ENCODE peak calls at places on chromosomes 6 and 20, in ten cellular contexts. E is WERI-Rb-1; B is cardiac muscle cell; U is CD8-positive, alpha-beta T cell; G is GM06990; L is spleen; K is ovary; Q is SJSA1; N is lung; O is Panc1. H is an unnamed sample. For H3K36me3, the result is how much of the 10 kb centered on the place peaks cover.

GRCh38 chr20:29299811-29300578 is 1957.5 kb upstream of the DEFB115 start:
- DNase-seq in B (no peak), Q (no peak), K (no peak), N (no peak), G (no peak), E (no peak), O (no peak), U (no peak), L (no peak), H (peak)

GRCh38 chr6:42099340-42100028 is 42.9 kb downstream of the C6orf132 start:
- DNase-seq in O (no peak), L (no peak), U (no peak), E (no peak), B (no peak), Q (peak), N (peak), G (no peak), K (no peak), H (peak)

GRCh38 chr6:51336185-51336584 is 517.5 kb downstream of the TFAP2B start:
- DNase-seq in E (no peak), B (no peak), U (no peak), N (no peak), O (no peak), L (no peak), K (no peak), G (no peak), Q (no peak), H (no peak)

GRCh38 chr20:8287328-8287727 is 155.3 kb downstream of the PLCB1 start:
- DNase-seq in G (no peak), O (no peak), U (no peak), L (no peak), K (no peak), B (no peak), N (no peak), E (peak), Q (no peak), H (no peak)

GRCh38 chr20:40673442-40673841 is 15.6 kb downstream of the MAFB start:
- DNase-seq in N (no peak), O (no peak), G (no peak), U (no peak), Q (no peak), E (no peak), K (no peak), B (no peak), L (no peak), H (peak)

GRCh38 chr6:158654960-158655485 is 5.2 kb downstream of the SYTL3 start:
- DNase-seq in N (peak), E (no peak), U (no peak), G (no peak), O (no peak), B (no peak), K (no peak), Q (no peak), L (no peak), H (no peak)

GRCh38 chr20:13017235-13017634 is 8.5 kb downstream of the SPTLC3 start:
- DNase-seq in E (no peak), Q (no peak), L (no peak), U (no peak), B (peak), G (no peak), O (no peak), N (no peak), K (no peak), H (no peak)

GRCh38 chr6:24918641-24919403 is 16.9 kb downstream of the RIPOR2 start:
- DNase-seq in K (no peak), B (no peak), L (no peak), Q (no peak), N (no peak), E (no peak), O (no peak), G (no peak), U (no peak), H (no peak)

GRCh38 chr20:44504402-44505309 is 17.2 kb downstream of the SERINC3 start:
- DNase-seq in K (no peak), E (no peak), B (no peak), L (no peak), U (no peak), O (no peak), G (no peak), N (no peak), Q (no peak), H (no peak)
- H3K36me3 ChIP-seq in K (under half), E (half or more), B (half or more), L (half or more), U (half or more), O (under half), G (under half), N (under half), Q (half or more), H (half or more)

GRCh38 chr20:50123418-50123817 is 10.5 kb upstream of the UBE2V1 start:
- DNase-seq in B (no peak), L (peak), G (no peak), O (no peak), U (no peak), K (no peak), Q (no peak), E (no peak), N (no peak), H (peak)
- H3K36me3 ChIP-seq in B (under half), L (half or more), G (under half), O (under half), U (under half), K (under half), Q (half or more), E (under half), N (under half), H (half or more)

GRCh38 chr6:90253631-90254030 is 43.0 kb downstream of the BACH2 start:
- DNase-seq in L (no peak), G (no peak), B (no peak), O (no peak), N (no peak), Q (no peak), U (no peak), K (no peak), E (no peak), H (no peak)

GRCh38 chr6:90249044-90249443 is 47.6 kb downstream of the BACH2 start:
- DNase-seq in E (no peak), K (no peak), O (no peak), Q (no peak), N (no peak), B (no peak), G (no peak), U (no peak), L (no peak), H (no peak)

GRCh38 chr6:90249458-90249857 is 47.2 kb downstream of the BACH2 start:
- DNase-seq in G (no peak), N (no peak), L (no peak), O (no peak), Q (no peak), U (peak), K (no peak), E (no peak), B (no peak), H (no peak)

GRCh38 chr6:90250405-90250804 is 46.2 kb downstream of the BACH2 start:
- DNase-seq in E (no peak), Q (no peak), B (no peak), L (no peak), U (no peak), K (no peak), O (no peak), N (no peak), G (no peak), H (no peak)

DNA sequence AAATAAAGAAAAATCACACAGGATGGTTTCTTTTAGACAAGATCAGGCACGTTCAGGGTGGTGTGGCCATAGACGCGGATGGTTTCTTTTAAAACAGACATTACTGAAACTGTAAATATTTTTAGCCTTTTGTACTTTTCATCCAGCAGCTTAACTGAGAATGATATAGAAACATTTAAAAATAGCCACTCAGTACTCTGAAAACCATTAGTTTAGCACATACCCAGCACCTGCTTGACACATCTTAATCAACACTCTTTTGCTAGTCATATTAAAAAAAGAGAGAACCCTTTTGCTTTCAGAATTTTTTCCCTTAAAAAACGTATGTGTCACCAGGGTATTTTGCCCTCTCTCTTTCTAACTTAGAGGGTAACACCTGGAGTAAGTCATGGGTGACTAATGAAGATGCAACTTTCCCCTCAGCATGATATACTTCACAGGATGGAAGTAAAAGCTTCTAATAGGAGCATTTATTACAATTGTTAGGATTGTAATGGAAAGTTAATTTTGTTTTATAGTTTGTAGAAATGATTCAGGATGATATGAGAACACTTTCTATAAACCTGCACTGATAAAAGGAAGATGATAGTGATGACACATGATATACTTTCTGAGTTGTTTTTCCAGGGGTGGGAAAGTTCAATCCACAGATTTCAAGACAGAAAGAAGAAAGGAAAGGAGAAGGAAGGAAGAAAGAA is 45.2 kb downstream of the BACH2 start:
- DNase-seq in K (no peak), O (no peak), E (no peak), U (no peak), N (no peak), G (peak), Q (no peak), L (no peak), B (no peak), H (no peak)
- H3K36me3 ChIP-seq in K (under half), O (under half), E (under half), U (under half), N (under half), G (under half), Q (under half), L (under half), B (under half), H (under half)

GRCh38 chr20:58998656-58999055 is 8.4 kb downstream of the CTSZ start:
- DNase-seq in K (no peak), N (no peak), O (no peak), E (no peak), U (no peak), G (no peak), Q (no peak), B (no peak), L (no peak), H (peak)
- H3K36me3 ChIP-seq in K (under half), N (under half), O (under half), E (under half), U (under half), G (half or more), Q (half or more), B (under half), L (half or more), H (half or more)

H was measured in RWPE2.